ENCODE peak calls at places on chromosomes 13 and 19, in seven cellular contexts. I is HCT116, J is PC-3, K is hepatocyte, V is astrocyte, A is GM23248, G is HepG2. N is an unnamed sample.

GRCh38 chr19:42468273-42468796 is 25.6 kb upstream of the CXCL17 start:
- DNase-seq in I (peak), J (peak), K (peak), V (peak), A (peak), G (no peak), N (peak)

GRCh38 chr19:38441660-38442348 is 8.3 kb downstream of the RYR1 start:
- DNase-seq in I (no peak), J (no peak), K (no peak), V (no peak), A (peak), G (peak), N (no peak)

GRCh38 chr19:1538978-1539377 is 15.1 kb downstream of the PLK5 start:
- DNase-seq in I (no peak), J (no peak), K (peak), V (no peak), A (no peak), G (no peak), N (no peak)

GRCh38 chr13:33787051-33787591 is 30.8 kb upstream of the RFC3 start:
- DNase-seq in I (no peak), J (no peak), K (no peak), V (no peak), A (peak), G (no peak), N (no peak)

GRCh38 chr13:110173247-110173818 is 133.6 kb downstream of the COL4A1 start:
- DNase-seq in I (no peak), J (peak), K (no peak), V (no peak), A (peak), G (no peak), N (no peak)

GRCh38 chr19:16899566-16900075 is 10.8 kb downstream of the F2RL3 start:
- DNase-seq in I (peak), J (peak), K (peak), V (no peak), A (peak), G (peak), N (no peak)

GRCh38 chr19:14479985-14480694 is 5.0 kb upstream of the PTGER1 start:
- DNase-seq in I (no peak), J (peak), K (no peak), V (no peak), A (no peak), G (no peak), N (no peak)

GRCh38 chr13:67632590-67632989 is 402.5 kb upstream of the PCDH9 start:
- DNase-seq in I (no peak), J (no peak), K (no peak), V (no peak), A (no peak), G (no peak), N (no peak)

GRCh38 chr19:30791116-30791515 is 418.9 kb downstream of the ZNF536 start:
- DNase-seq in I (no peak), J (no peak), K (no peak), V (no peak), A (peak), G (no peak), N (no peak)

GRCh38 chr19:1817553-1818179 is 5.6 kb upstream of the ATP8B3 start:
- DNase-seq in I (no peak), J (no peak), K (no peak), V (no peak), A (no peak), G (no peak), N (no peak)

GRCh38 chr19:29263305-29264080 is 50.5 kb upstream of the UQCRFS1 start:
- DNase-seq in I (no peak), J (peak), K (peak), V (no peak), A (peak), G (peak), N (no peak)

GRCh38 chr13:106322628-106323027 is 212.8 kb downstream of the EFNB2 start:
- DNase-seq in I (no peak), J (no peak), K (no peak), V (no peak), A (no peak), G (no peak), N (no peak)

GRCh38 chr13:74133657-74134201 is 475 bp downstream of the KLF12 start:
- DNase-seq in I (peak), J (peak), K (peak), V (peak), A (peak), G (peak), N (peak)

GRCh38 chr13:104936304-104936703 is 1599.2 kb downstream of the EFNB2 start:
- DNase-seq in I (no peak), J (no peak), K (no peak), V (no peak), A (no peak), G (no peak), N (no peak)

GRCh38 chr13:85068231-85068630 is 731.0 kb downstream of the SLITRK6 start:
- DNase-seq in I (no peak), J (no peak), K (no peak), V (no peak), A (no peak), G (no peak), N (no peak)

GRCh38 chr19:5085566-5085965 is 116.7 kb downstream of the KDM4B start:
- DNase-seq in I (no peak), J (no peak), K (no peak), V (no peak), A (no peak), G (no peak), N (no peak)
- TF ChIP-seq EZH2 in I (no peak), J (no peak), K (no peak), V (no peak), A (no peak), G (no peak), N (no peak)

GRCh38 chr13:49219647-49220034 is 497 bp upstream of the MLNR start:
- DNase-seq in I (no peak), J (no peak), K (no peak), V (no peak), A (no peak), G (peak), N (no peak)

GRCh38 chr13:49220856-49221614 is 897 bp downstream of the MLNR start:
- DNase-seq in I (no peak), J (no peak), K (no peak), V (no peak), A (peak), G (no peak), N (no peak)

GRCh38 chr13:49218493-49219051 is 1.6 kb upstream of the MLNR start:
- DNase-seq in I (no peak), J (no peak), K (no peak), V (no peak), A (peak), G (no peak), N (no peak)

GRCh38 chr13:49217962-49218492 is 2.1 kb upstream of the MLNR start:
- DNase-seq in I (no peak), J (no peak), K (no peak), V (no peak), A (no peak), G (no peak), N (no peak)

DNA sequence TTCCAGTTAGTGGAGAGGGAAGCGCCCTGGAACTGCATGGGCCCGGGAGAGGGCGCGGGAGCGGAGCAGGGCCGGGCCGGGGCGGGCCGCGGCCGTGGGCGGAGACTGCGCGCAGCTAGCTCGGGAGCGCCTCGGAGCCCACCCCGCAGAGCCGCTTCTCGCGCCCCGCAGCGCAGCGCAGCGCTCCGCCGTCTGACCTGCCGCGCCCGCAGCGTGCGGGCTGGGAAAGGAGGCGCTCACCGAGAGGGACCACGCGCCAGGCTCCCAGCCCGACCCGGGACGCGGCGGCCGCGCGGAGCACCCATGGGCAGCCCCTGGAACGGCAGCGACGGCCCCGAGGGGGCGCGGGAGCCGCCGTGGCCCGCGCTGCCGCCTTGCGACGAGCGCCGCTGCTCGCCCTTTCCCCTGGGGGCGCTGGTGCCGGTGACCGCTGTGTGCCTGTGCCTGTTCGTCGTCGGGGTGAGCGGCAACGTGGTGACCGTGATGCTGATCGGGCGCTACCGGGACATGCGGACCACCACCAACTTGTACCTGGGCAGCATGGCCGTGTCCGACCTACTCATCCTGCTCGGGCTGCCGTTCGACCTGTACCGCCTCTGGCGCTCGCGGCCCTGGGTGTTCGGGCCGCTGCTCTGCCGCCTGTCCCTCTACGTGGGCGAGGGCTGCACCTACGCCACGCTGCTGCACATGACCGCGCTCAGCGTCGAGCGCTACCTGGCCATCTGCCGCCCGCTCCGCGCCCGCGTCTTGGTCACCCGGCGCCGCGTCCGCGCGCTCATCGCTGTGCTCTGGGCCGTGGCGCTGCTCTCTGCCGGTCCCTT is at the start of gene MLNR:
- DNase-seq in I (no peak), J (no peak), K (peak), V (peak), A (peak), G (peak), N (no peak)
- TF ChIP-seq EZH2 in I (no peak), J (no peak), K (peak), V (peak), A (peak), G (no peak), N (peak)

GRCh38 chr19:50725218-50725931 is 2.2 kb downstream of the CLEC11A start:
- DNase-seq in I (peak), J (no peak), K (no peak), V (no peak), A (no peak), G (no peak), N (no peak)
- TF ChIP-seq EZH2 in I (no peak), J (no peak), K (no peak), V (no peak), A (no peak), G (no peak), N (no peak)

DNA sequence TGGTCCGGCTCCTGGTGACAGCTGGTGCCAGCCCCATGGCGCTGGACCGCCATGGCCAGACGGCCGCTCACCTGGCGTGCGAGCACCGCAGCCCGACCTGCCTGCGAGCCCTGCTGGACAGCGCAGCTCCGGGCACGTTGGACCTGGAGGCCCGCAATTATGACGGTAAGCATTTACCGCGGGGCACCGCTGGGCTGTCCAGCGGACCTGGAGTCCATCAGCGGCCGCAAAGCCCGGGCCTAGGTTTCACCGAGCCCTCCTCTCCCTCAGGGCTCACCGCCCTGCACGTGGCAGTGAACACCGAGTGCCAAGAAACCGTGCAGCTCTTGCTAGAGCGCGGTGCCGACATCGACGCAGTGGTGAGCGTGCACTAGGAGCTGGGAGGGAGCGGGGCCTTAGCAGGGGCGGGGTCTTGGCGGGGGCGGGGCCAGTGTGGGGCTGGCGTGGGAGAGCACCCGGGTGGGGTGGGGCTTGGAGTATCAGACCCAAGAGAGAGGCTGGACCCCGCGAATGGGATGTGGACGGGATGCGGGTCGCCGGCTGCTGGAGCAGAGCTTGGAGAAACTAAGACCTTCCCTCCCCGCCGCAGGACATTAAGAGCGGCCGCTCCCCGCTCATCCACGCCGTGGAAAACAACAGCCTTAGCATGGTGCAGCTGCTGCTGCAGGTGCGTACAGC is 8.7 kb downstream of the BCL3 start:
- DNase-seq in I (no peak), J (no peak), K (no peak), V (peak), A (no peak), G (no peak), N (no peak)
- TF ChIP-seq EZH2 in I (no peak), J (no peak), K (no peak), V (no peak), A (no peak), G (no peak), N (no peak)

GRCh38 chr19:51066816-51067215 is 1.9 kb upstream of the KLK13 start:
- DNase-seq in I (no peak), J (no peak), K (no peak), V (no peak), A (no peak), G (no peak), N (no peak)

GRCh38 chr19:51066393-51066792 is 1.5 kb upstream of the KLK13 start:
- DNase-seq in I (no peak), J (no peak), K (no peak), V (no peak), A (no peak), G (no peak), N (no peak)

GRCh38 chr19:51065221-51065960 is 499 bp upstream of the KLK13 start:
- DNase-seq in I (no peak), J (no peak), K (no peak), V (no peak), A (no peak), G (no peak), N (no peak)

GRCh38 chr19:51063664-51064063 is 1.2 kb downstream of the KLK13 start:
- DNase-seq in I (no peak), J (no peak), K (no peak), V (no peak), A (no peak), G (no peak), N (no peak)

DNA sequence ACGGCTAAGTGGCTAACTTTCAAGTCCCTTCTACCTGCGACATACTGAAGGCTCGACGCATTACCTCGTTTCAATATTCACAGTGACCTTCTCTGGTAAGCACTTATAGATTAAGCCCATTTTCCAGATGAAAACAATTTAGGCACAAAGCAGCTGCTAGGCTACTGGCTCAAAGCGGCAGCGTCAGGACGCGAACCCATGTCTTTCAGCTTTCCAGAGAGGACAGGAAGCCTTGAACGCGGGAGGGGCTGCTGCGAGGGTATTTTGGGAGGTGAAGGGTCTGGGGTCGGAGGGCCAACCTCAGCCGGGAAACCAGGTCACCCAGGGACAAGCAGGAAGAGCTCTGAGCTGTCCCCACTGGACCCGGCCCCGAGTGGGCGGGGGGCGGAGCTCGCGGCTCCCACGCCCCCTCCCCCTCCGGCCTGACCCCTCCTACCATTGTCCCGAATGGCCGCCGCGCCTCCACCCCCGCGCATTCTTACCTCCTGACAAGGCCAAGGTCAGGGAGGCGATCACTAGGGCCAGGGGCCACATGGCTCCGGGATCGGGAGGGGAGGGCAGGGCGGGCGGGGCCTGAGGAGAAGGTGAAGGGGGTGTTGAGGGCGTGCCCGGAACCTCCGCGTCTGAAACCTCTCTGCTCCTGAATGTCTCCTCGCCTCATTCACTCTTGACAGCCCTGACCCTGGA is at the start of gene KLK13:
- DNase-seq in I (peak), J (no peak), K (peak), V (no peak), A (peak), G (no peak), N (no peak)
- TF ChIP-seq EZH2 in I (no peak), J (no peak), K (no peak), V (no peak), A (no peak), G (no peak), N (no peak)